ENCODE peak calls at places on chromosomes 4 and X, in five cellular contexts. O, J, X, B and W are unnamed samples.

GRCh38 chr4:145565328-145565727 is 53.9 kb upstream of the MMAA start:
- DNase-seq in O (no peak), J (no peak), X (no peak), B (no peak), W (no peak)

GRCh38 chr4:128844931-128845330 is 35.4 kb downstream of the JADE1 start:
- DNase-seq in O (no peak), J (no peak), X (peak), B (no peak), W (peak)

GRCh38 chrX:112211459-112211858 is 128.9 kb upstream of the TRPC5 start:
- DNase-seq in O (no peak), J (no peak), X (no peak), B (no peak), W (no peak)

GRCh38 chrX:23511783-23512182 is 155.5 kb upstream of the PRDX4 start:
- DNase-seq in O (no peak), J (no peak), X (no peak), B (no peak), W (no peak)

GRCh38 chrX:47574096-47574553 is 8.1 kb upstream of the TIMP1 start:
- DNase-seq in O (peak), J (no peak), X (no peak), B (no peak), W (no peak)

GRCh38 chr4:184284336-184284690 is 66.6 kb upstream of the ENPP6 start:
- DNase-seq in O (peak), J (no peak), X (no peak), B (no peak), W (no peak)

GRCh38 chrX:18309401-18309800 is 45.1 kb downstream of the SCML2 start:
- DNase-seq in O (no peak), J (no peak), X (no peak), B (no peak), W (no peak)

GRCh38 chr4:133157460-133158160 is 8.5 kb downstream of the PCDH10 start:
- DNase-seq in O (no peak), J (no peak), X (no peak), B (no peak), W (no peak)

GRCh38 chrX:41923925-41924693 is 755 bp upstream of the CASK start:
- DNase-seq in O (peak), J (peak), X (no peak), B (peak), W (peak)

GRCh38 chr4:151045907-151046306 is 30.8 kb upstream of the LRBA start:
- DNase-seq in O (peak), J (peak), X (no peak), B (no peak), W (no peak)

GRCh38 chr4:152668338-152668964 is 11.3 kb downstream of the TMEM154 start:
- DNase-seq in O (peak), J (no peak), X (no peak), B (no peak), W (no peak)

GRCh38 chr4:27702710-27703431 is 842.2 kb downstream of the STIM2 start:
- DNase-seq in O (peak), J (peak), X (no peak), B (peak), W (no peak)

GRCh38 chrX:6067600-6067999 is 161.1 kb downstream of the NLGN4X start:
- DNase-seq in O (no peak), J (no peak), X (no peak), B (no peak), W (no peak)

GRCh38 chr4:40197879-40198689 is 1.3 kb downstream of the RHOH start:
- DNase-seq in O (no peak), J (no peak), X (no peak), B (no peak), W (no peak)

GRCh38 chr4:25060586-25061340 is 30.0 kb upstream of the LGI2 start:
- DNase-seq in O (no peak), J (no peak), X (no peak), B (no peak), W (no peak)